ENCODE peak calls at places on chromosomes 3 and 15, in six cellular contexts. G is A549, A is ovary, P is K562, V is stomach, S is suprapubic skin. T is an unnamed sample. For H3K4me1, the result is how much of the 10 kb centered on the place peaks cover.

GRCh38 chr15:55552926-55553325 is 35.2 kb downstream of the PYGO1 start:
- DNase-seq in P (no peak), V (no peak), A (no peak), G (no peak), S (no peak), T (no peak)

GRCh38 chr3:18232317-18232716 is 192.8 kb downstream of the SATB1 start:
- DNase-seq in V (no peak), P (no peak), A (no peak), G (no peak), S (no peak), T (no peak)

GRCh38 chr3:124565013-124565412 is 165.2 kb upstream of the UMPS start:
- DNase-seq in P (peak), G (peak), A (peak), V (peak), S (peak), T (peak)

GRCh38 chr3:17373304-17373703 is 369.1 kb downstream of the TBC1D5 start:
- DNase-seq in G (no peak), S (no peak), V (no peak), A (no peak), P (no peak), T (no peak)

GRCh38 chr15:29600262-29600661 is 222.0 kb downstream of the TJP1 start:
- DNase-seq in S (no peak), A (no peak), P (no peak), V (no peak), G (no peak), T (no peak)

GRCh38 chr15:66766282-66767228 is 64.5 kb downstream of the SMAD6 start:
- DNase-seq in A (no peak), P (no peak), V (no peak), G (peak), S (no peak), T (no peak)

GRCh38 chr15:66876423-66876730 is 174.3 kb downstream of the SMAD6 start:
- DNase-seq in A (no peak), V (no peak), P (peak), S (no peak), G (no peak), T (no peak)

GRCh38 chr15:62054979-62055378 is 5.3 kb downstream of the VPS13C start:
- DNase-seq in V (no peak), A (no peak), S (no peak), G (no peak), P (no peak), T (no peak)

GRCh38 chr3:160312014-160312624 is 86.9 kb downstream of the C3orf80 start:
- DNase-seq in P (peak), A (no peak), S (no peak), G (no peak), V (no peak), T (no peak)

GRCh38 chr3:144109944-144110343 is 138.3 kb downstream of the DIPK2A start:
- DNase-seq in V (no peak), P (no peak), G (no peak), S (no peak), A (no peak), T (no peak)

GRCh38 chr15:89486726-89487050 is 9.7 kb downstream of the RHCG start:
- DNase-seq in A (no peak), S (peak), G (no peak), P (peak), V (no peak), T (peak)

GRCh38 chr3:177569823-177570657 is 372.8 kb upstream of the TBL1XR1 start:
- DNase-seq in G (no peak), V (no peak), A (no peak), S (no peak), P (no peak), T (no peak)

GRCh38 chr3:41000471-41000870 is 198.8 kb upstream of the CTNNB1 start:
- DNase-seq in P (no peak), V (no peak), A (no peak), G (no peak), S (no peak), T (no peak)

GRCh38 chr3:72274511-72275295 is 489.8 kb upstream of the PROK2 start:
- DNase-seq in S (peak), V (peak), A (peak), P (no peak), G (peak), T (peak)

GRCh38 chr3:32238816-32239637 is 547 bp downstream of the CMTM8 start:
- DNase-seq in A (peak), P (no peak), V (peak), G (peak), S (peak), T (peak)

GRCh38 chr15:24898715-24899278 is 56.0 kb upstream of the SNRPN start:
- DNase-seq in V (no peak), A (no peak), P (no peak), S (no peak), G (no peak), T (no peak)

GRCh38 chr3:107208796-107209195 is 168.4 kb upstream of the CCDC54 start:
- DNase-seq in S (no peak), V (no peak), A (no peak), P (no peak), G (no peak), T (no peak)

GRCh38 chr3:67620869-67621268 is 33.5 kb downstream of the SUCLG2 start:
- DNase-seq in G (no peak), S (no peak), A (no peak), P (no peak), V (no peak), T (no peak)

GRCh38 chr3:48700750-48701405 is 15.2 kb upstream of the NCKIPSD start:
- DNase-seq in S (peak), V (no peak), G (no peak), A (no peak), P (no peak), T (no peak)

GRCh38 chr3:106512846-106513245 is 644.0 kb upstream of the CBLB start:
- DNase-seq in G (no peak), A (no peak), P (no peak), S (no peak), V (no peak), T (no peak)

GRCh38 chr3:190094201-190094718 is 26.4 kb downstream of the P3H2 start:
- DNase-seq in A (no peak), P (no peak), V (no peak), G (no peak), S (no peak), T (no peak)

GRCh38 chr3:33089515-33089914 is 7.4 kb downstream of the GLB1 start:
- DNase-seq in V (no peak), P (no peak), S (no peak), G (no peak), A (no peak), T (no peak)

GRCh38 chr3:42264399-42265058 is 1.5 kb downstream of the CCK start:
- DNase-seq in S (no peak), V (peak), G (peak), P (peak), A (no peak), T (peak)

GRCh38 chr3:69426291-69426690 is 40.4 kb upstream of the FRMD4B start:
- DNase-seq in V (no peak), S (no peak), A (no peak), G (no peak), P (no peak), T (no peak)

GRCh38 chr3:114308830-114309229 is 15.0 kb downstream of the TIGIT start:
- DNase-seq in G (no peak), P (no peak), V (no peak), A (no peak), S (no peak), T (peak)

GRCh38 chr15:88454867-88455810 is 12.0 kb downstream of the MRPL46 start:
- DNase-seq in G (peak), S (no peak), V (peak), P (peak), A (peak), T (peak)

GRCh38 chr15:33671456-33671855 is 296.8 kb upstream of the CHRM5 start:
- DNase-seq in A (no peak), G (no peak), V (no peak), S (no peak), P (no peak), T (no peak)

GRCh38 chr15:67025719-67026118 is 39.7 kb upstream of the SMAD3 start:
- DNase-seq in A (peak), P (peak), V (no peak), G (peak), S (no peak), T (peak)

GRCh38 chr3:187456268-187456667 is 88.1 kb downstream of the RTP4 start:
- DNase-seq in V (peak), S (no peak), G (no peak), A (peak), P (no peak), T (no peak)

DNA sequence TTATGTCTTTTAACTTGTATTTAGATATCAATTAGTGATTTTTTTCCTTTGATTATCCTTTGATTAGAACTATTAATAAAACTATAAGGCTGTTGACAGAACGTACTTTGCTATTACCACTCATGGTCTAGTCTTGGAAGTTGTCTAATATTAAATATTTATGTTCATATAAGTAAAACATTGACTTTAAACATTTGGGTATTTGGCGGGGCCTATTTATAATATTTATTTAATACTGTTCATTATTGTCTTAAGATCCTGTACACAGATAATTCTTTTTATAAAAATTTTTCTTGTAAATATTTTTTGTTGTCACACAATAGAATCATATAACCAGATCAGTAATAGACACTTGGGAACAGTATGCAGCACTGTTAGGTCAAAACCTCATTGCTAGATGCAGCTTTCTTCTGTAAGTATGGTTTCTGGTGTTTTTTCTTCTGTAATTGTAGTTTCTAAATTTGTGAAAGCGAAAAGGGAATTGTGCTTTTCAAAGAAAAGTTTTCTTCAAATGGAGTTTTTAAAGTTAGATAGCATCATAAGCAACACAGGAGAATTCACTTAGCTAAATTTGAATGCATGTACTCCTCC is 93.4 kb downstream of the FNDC3B start:
- DNase-seq in G (no peak), P (no peak), A (no peak), S (no peak), V (no peak), T (no peak)
- H3K4me1 ChIP-seq in G (half or more), P (under half), A (under half), S (half or more), V (half or more), T (under half)

GRCh38 chr3:71035886-71036285 is 547.6 kb downstream of the FOXP1 start:
- DNase-seq in V (no peak), S (no peak), G (no peak), A (no peak), P (no peak), T (no peak)

GRCh38 chr3:71035314-71035713 is 548.2 kb downstream of the FOXP1 start:
- DNase-seq in A (no peak), V (no peak), G (no peak), S (no peak), P (no peak), T (peak)

GRCh38 chr3:71033681-71034220 is 549.8 kb downstream of the FOXP1 start:
- DNase-seq in V (no peak), S (no peak), A (no peak), G (no peak), P (no peak), T (no peak)

GRCh38 chr3:71039332-71039731 is 544.2 kb downstream of the FOXP1 start:
- DNase-seq in A (no peak), G (no peak), S (no peak), V (no peak), P (no peak), T (no peak)
- H3K27ac ChIP-seq in A (no peak), G (no peak), S (no peak), V (no peak), P (no peak), T (no peak)

GRCh38 chr3:149356044-149356592 is 21.3 kb downstream of the TM4SF1 start:
- DNase-seq in A (no peak), V (no peak), P (no peak), S (no peak), G (no peak), T (no peak)
- TF ChIP-seq EP300 in A (no peak), V (no peak), P (no peak), S (no peak), G (no peak), T (no peak)

GRCh38 chr3:53161820-53162671 is 1.0 kb downstream of the PRKCD start:
- DNase-seq in S (no peak), V (no peak), A (peak), P (peak), G (peak), T (peak)
- H3K4me1 ChIP-seq in S (half or more), V (half or more), A (under half), P (under half), G (under half), T (under half)

DNA sequence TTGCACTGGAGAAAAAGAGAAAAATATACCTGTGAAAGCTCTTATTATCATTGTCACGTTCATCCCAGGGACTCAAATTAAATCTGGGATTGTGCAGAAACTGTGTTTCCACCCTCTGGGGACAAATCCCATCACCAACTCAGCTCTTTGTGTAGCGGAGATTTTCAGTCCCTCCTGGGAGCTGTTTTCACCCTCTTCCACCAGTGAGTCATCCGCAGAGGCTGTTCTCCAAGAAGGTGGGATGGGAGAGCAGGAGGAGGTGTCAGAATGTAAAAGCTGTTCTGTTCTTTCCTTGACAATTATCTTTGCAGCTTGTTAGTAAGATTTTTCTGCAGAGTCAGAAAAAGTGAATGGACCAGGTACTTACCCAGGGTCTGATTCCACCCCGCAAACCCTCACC is 28.0 kb downstream of the SV2B start:
- DNase-seq in G (no peak), A (no peak), V (no peak), P (no peak), S (no peak), T (no peak)
- H3K27ac ChIP-seq in G (no peak), A (no peak), V (no peak), P (no peak), S (no peak), T (no peak)